ENCODE peak calls at places on chromosomes 16 and 17, in six cellular contexts. One of them, this sample, is unnamed.
A peak's percentile ranks its signal among the peaks of the same experiment; 100 is the strongest.

GRCh38 chr16:88851616-88852015 is 5.1 kb downstream of the GALNS start:
- DNase-seq in body of pancreas: no peak
- DNase-seq in fibroblast of lung: no peak
- DNase-seq in brain microvascular endothelial cell: no peak
- DNase-seq in tibial nerve: no peak
- DNase-seq in mucosa of descending colon: no peak
- DNase-seq in this sample: no peak

GRCh38 chr17:39364236-39365025 is 37.0 kb downstream of the FBXL20 start:
- DNase-seq in fibroblast of lung: no peak
- DNase-seq in mucosa of descending colon: no peak
- DNase-seq in brain microvascular endothelial cell: no peak
- DNase-seq in body of pancreas: no peak
- DNase-seq in tibial nerve: no peak
- DNase-seq in this sample: no peak

GRCh38 chr16:11560701-11561439 is 25.8 kb downstream of the LITAF start:
- DNase-seq in fibroblast of lung: peak; percentile 54
- DNase-seq in tibial nerve: peak; percentile 50
- DNase-seq in brain microvascular endothelial cell: no peak
- DNase-seq in body of pancreas: no peak
- DNase-seq in mucosa of descending colon: peak; percentile 38
- DNase-seq in this sample: peak; percentile 43

GRCh38 chr17:65666869-65667268 is 105.4 kb upstream of the AXIN2 start:
- DNase-seq in brain microvascular endothelial cell: no peak
- DNase-seq in mucosa of descending colon: no peak
- DNase-seq in body of pancreas: no peak
- DNase-seq in tibial nerve: no peak
- DNase-seq in fibroblast of lung: no peak
- DNase-seq in this sample: peak; percentile 27

GRCh38 chr17:36817483-36818048 is 119.7 kb upstream of the LHX1 start:
- DNase-seq in fibroblast of lung: no peak
- DNase-seq in body of pancreas: no peak
- DNase-seq in brain microvascular endothelial cell: no peak
- DNase-seq in tibial nerve: no peak
- DNase-seq in mucosa of descending colon: no peak
- DNase-seq in this sample: no peak

GRCh38 chr16:57284206-57284951 is at the start of gene PLLP:
- DNase-seq in brain microvascular endothelial cell: no peak
- DNase-seq in fibroblast of lung: peak; percentile 13
- DNase-seq in body of pancreas: peak; percentile 71
- DNase-seq in mucosa of descending colon: peak; percentile 68
- DNase-seq in tibial nerve: no peak
- DNase-seq in this sample: no peak

GRCh38 chr17:28394717-28395116 is 11.3 kb downstream of the SLC46A1 start:
- DNase-seq in mucosa of descending colon: no peak
- DNase-seq in body of pancreas: no peak
- DNase-seq in fibroblast of lung: no peak
- DNase-seq in brain microvascular endothelial cell: no peak
- DNase-seq in tibial nerve: no peak
- DNase-seq in this sample: no peak

GRCh38 chr17:43367588-43368242 is 31.1 kb upstream of the ARL4D start:
- DNase-seq in brain microvascular endothelial cell: peak; percentile 79
- DNase-seq in body of pancreas: no peak
- DNase-seq in tibial nerve: no peak
- DNase-seq in mucosa of descending colon: no peak
- DNase-seq in fibroblast of lung: peak; percentile 97
- DNase-seq in this sample: peak; percentile 84

GRCh38 chr16:53159781-53160436 is 105.1 kb downstream of the CHD9 start:
- DNase-seq in body of pancreas: no peak
- DNase-seq in mucosa of descending colon: peak; percentile 60
- DNase-seq in tibial nerve: peak; percentile 39
- DNase-seq in fibroblast of lung: peak; percentile 74
- DNase-seq in brain microvascular endothelial cell: peak; percentile 15
- DNase-seq in this sample: peak; percentile 32

GRCh38 chr17:34499576-34499975 is 79.8 kb upstream of the TMEM132E start:
- DNase-seq in tibial nerve: no peak
- DNase-seq in brain microvascular endothelial cell: peak; percentile 9
- DNase-seq in fibroblast of lung: peak; percentile 9
- DNase-seq in mucosa of descending colon: peak; percentile 38
- DNase-seq in body of pancreas: no peak
- DNase-seq in this sample: peak; percentile 9

GRCh38 chr16:81522141-81522701 is 77.6 kb downstream of the CMIP start:
- DNase-seq in mucosa of descending colon: no peak
- DNase-seq in fibroblast of lung: no peak
- DNase-seq in tibial nerve: no peak
- DNase-seq in brain microvascular endothelial cell: no peak
- DNase-seq in body of pancreas: no peak
- DNase-seq in this sample: no peak

GRCh38 chr17:68310141-68310540 is 18.8 kb downstream of the ARSG start:
- DNase-seq in tibial nerve: no peak
- DNase-seq in brain microvascular endothelial cell: no peak
- DNase-seq in body of pancreas: no peak
- DNase-seq in fibroblast of lung: no peak
- DNase-seq in mucosa of descending colon: no peak
- DNase-seq in this sample: no peak

GRCh38 chr16:80577485-80578280 is 36.9 kb downstream of the DYNLRB2 start:
- DNase-seq in mucosa of descending colon: no peak
- DNase-seq in body of pancreas: peak; percentile 56
- DNase-seq in brain microvascular endothelial cell: no peak
- DNase-seq in fibroblast of lung: no peak
- DNase-seq in tibial nerve: no peak
- DNase-seq in this sample: no peak

GRCh38 chr17:43914451-43914850 is 7.1 kb upstream of the MPP2 start:
- DNase-seq in mucosa of descending colon: no peak
- DNase-seq in fibroblast of lung: no peak
- DNase-seq in tibial nerve: no peak
- DNase-seq in brain microvascular endothelial cell: no peak
- DNase-seq in body of pancreas: no peak
- DNase-seq in this sample: no peak

GRCh38 chr16:1792836-1793577 is 498 bp downstream of the IGFALS start:
- DNase-seq in body of pancreas: no peak
- DNase-seq in fibroblast of lung: no peak
- DNase-seq in tibial nerve: no peak
- DNase-seq in mucosa of descending colon: no peak
- DNase-seq in brain microvascular endothelial cell: no peak
- DNase-seq in this sample: no peak

GRCh38 chr16:77780378-77780837 is 8.0 kb upstream of the VAT1L start:
- DNase-seq in tibial nerve: no peak
- DNase-seq in mucosa of descending colon: no peak
- DNase-seq in fibroblast of lung: peak; percentile 77
- DNase-seq in brain microvascular endothelial cell: peak; percentile 88
- DNase-seq in body of pancreas: no peak
- DNase-seq in this sample: peak; percentile 52

GRCh38 chr16:25064967-25065366 is 46.6 kb upstream of the LCMT1 start:
- DNase-seq in brain microvascular endothelial cell: no peak
- DNase-seq in mucosa of descending colon: no peak
- DNase-seq in tibial nerve: no peak
- DNase-seq in body of pancreas: no peak
- DNase-seq in fibroblast of lung: peak; percentile 6
- DNase-seq in this sample: no peak

GRCh38 chr16:83272201-83272600 is 535.6 kb upstream of the HSBP1 start:
- DNase-seq in fibroblast of lung: no peak
- DNase-seq in tibial nerve: no peak
- DNase-seq in mucosa of descending colon: no peak
- DNase-seq in brain microvascular endothelial cell: peak; percentile 51
- DNase-seq in body of pancreas: no peak
- DNase-seq in this sample: no peak

GRCh38 chr17:81037783-81038733 is 3.1 kb downstream of the BAIAP2 start:
- DNase-seq in tibial nerve: no peak
- DNase-seq in mucosa of descending colon: no peak
- DNase-seq in fibroblast of lung: no peak
- DNase-seq in body of pancreas: peak; percentile 47
- DNase-seq in brain microvascular endothelial cell: no peak
- DNase-seq in this sample: no peak
- TF ChIP-seq CTCF in tibial nerve: no peak
- TF ChIP-seq CTCF in mucosa of descending colon: no peak
- TF ChIP-seq CTCF in fibroblast of lung: no peak
- TF ChIP-seq CTCF in body of pancreas: no peak
- TF ChIP-seq CTCF in brain microvascular endothelial cell: peak; percentile 3
- TF ChIP-seq CTCF in this sample: no peak

DNA sequence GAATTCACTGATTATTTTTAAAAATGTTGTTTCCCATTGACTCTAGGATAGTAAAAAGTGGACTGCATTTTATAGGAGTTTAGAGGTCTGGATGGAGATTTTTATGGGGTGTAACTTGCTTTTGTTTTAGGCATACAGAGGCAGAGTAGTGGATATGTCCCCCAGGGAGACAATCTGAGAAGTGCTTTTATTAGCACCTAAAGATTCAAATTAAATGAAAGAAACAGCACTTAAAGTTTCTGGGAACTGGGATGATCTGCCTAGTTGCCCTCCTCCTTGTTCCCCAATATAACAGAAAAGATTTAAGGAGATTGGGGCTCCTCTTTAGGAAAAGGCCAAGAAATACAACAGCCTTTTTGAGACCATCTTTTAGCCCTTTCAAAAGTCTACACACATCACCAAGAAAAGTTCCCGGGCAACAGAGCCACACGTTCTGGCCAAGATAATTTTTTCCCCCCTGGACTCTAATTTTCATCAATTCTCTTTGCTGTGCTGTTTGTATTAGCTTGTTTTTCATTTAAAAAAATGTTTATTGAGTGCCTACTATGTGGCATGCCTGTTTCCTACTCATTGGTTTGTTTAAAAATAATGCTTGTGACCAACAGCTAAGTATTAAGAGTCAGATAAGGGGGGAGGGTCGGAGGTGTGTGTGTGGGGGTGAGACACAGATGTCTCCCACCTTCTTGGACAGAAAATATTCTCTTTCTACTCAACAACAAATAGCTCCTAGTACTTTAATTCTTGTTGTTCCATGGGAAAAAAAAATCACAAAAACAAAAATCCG is 2.4 kb upstream of the IGF2BP1 start:
- DNase-seq in body of pancreas: no peak
- DNase-seq in mucosa of descending colon: no peak
- DNase-seq in tibial nerve: no peak
- DNase-seq in fibroblast of lung: no peak
- DNase-seq in brain microvascular endothelial cell: no peak
- DNase-seq in this sample: no peak
- H3K4me3 ChIP-seq in body of pancreas: no peak overlapping the region
- H3K4me3 ChIP-seq in mucosa of descending colon: no peak overlapping the region
- H3K4me3 ChIP-seq in tibial nerve: no peak overlapping the region
- H3K4me3 ChIP-seq in fibroblast of lung: peak overlapping the region; percentile 94
- H3K4me3 ChIP-seq in brain microvascular endothelial cell: no peak overlapping the region
- H3K4me3 ChIP-seq in this sample: no peak overlapping the region

DNA sequence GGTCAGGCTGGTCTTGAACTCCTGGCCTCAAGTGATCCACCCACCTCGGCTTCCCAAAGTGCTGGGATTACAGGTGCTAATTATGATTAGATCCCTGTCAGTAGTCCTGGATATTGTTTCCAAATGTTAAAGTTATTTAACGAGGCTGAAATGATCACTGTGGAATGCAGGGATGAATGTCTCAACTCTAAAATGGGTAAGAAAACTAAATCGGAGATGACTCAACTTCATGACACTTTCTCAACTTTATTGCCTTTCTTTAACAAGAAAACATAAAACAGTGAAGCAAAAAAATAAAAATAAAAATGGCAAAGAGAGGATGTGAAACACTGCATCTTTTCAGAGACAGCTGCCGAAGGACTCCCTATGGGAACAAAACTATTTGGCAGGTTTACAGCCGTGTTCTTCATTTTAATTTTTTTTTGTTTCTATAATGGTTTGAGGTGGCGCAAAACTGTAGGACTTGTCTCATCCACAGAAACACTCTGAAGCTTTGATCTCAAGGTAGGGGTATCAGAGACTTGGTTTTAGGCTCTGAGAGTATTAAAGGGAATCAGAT is 382.0 kb downstream of the GRIN2A start:
- DNase-seq in body of pancreas: no peak
- DNase-seq in fibroblast of lung: no peak
- DNase-seq in brain microvascular endothelial cell: no peak
- DNase-seq in mucosa of descending colon: no peak
- DNase-seq in tibial nerve: no peak
- DNase-seq in this sample: no peak
- TF ChIP-seq CTCF in body of pancreas: no peak
- TF ChIP-seq CTCF in fibroblast of lung: no peak
- TF ChIP-seq CTCF in brain microvascular endothelial cell: no peak
- TF ChIP-seq CTCF in mucosa of descending colon: no peak
- TF ChIP-seq CTCF in tibial nerve: no peak
- TF ChIP-seq CTCF in this sample: no peak

GRCh38 chr17:7018331-7018964 is 4.4 kb upstream of the BCL6B start:
- DNase-seq in body of pancreas: no peak
- DNase-seq in brain microvascular endothelial cell: no peak
- DNase-seq in fibroblast of lung: no peak
- DNase-seq in tibial nerve: peak; percentile 52
- DNase-seq in mucosa of descending colon: peak; percentile 31
- DNase-seq in this sample: no peak
- H3K4me3 ChIP-seq in body of pancreas: no peak overlapping the region
- H3K4me3 ChIP-seq in brain microvascular endothelial cell: no peak overlapping the region
- H3K4me3 ChIP-seq in fibroblast of lung: no peak overlapping the region
- H3K4me3 ChIP-seq in tibial nerve: peak overlapping the region; percentile 59
- H3K4me3 ChIP-seq in mucosa of descending colon: no peak overlapping the region
- H3K4me3 ChIP-seq in this sample: no peak overlapping the region

DNA sequence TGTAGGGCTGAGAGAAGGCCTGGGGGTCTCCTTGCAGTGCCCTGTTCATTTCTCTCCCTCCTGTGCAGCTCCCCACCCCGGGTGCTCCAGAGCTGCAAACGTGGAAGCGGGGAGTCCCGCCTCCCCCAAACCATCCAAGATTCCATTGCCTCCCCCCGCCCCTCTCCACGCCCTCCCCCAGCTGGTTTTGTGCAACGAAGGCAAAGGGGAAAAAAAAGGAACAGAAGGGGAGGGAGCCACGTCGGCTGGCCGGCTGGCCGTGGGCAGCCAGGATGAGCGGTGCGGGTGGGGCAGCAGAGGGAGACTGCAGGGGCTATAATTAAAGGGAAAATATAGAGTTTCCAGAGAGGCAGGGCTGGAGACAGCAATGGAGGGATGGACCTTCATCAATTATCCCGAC is 1.7 kb upstream of the COL1A1 start:
- DNase-seq in tibial nerve: no peak
- DNase-seq in body of pancreas: no peak
- DNase-seq in brain microvascular endothelial cell: no peak
- DNase-seq in mucosa of descending colon: no peak
- DNase-seq in fibroblast of lung: peak; percentile 47
- DNase-seq in this sample: no peak
- TF ChIP-seq CTCF in tibial nerve: no peak
- TF ChIP-seq CTCF in body of pancreas: no peak
- TF ChIP-seq CTCF in brain microvascular endothelial cell: peak; percentile 8
- TF ChIP-seq CTCF in mucosa of descending colon: no peak
- TF ChIP-seq CTCF in fibroblast of lung: no peak
- TF ChIP-seq CTCF in this sample: no peak

DNA sequence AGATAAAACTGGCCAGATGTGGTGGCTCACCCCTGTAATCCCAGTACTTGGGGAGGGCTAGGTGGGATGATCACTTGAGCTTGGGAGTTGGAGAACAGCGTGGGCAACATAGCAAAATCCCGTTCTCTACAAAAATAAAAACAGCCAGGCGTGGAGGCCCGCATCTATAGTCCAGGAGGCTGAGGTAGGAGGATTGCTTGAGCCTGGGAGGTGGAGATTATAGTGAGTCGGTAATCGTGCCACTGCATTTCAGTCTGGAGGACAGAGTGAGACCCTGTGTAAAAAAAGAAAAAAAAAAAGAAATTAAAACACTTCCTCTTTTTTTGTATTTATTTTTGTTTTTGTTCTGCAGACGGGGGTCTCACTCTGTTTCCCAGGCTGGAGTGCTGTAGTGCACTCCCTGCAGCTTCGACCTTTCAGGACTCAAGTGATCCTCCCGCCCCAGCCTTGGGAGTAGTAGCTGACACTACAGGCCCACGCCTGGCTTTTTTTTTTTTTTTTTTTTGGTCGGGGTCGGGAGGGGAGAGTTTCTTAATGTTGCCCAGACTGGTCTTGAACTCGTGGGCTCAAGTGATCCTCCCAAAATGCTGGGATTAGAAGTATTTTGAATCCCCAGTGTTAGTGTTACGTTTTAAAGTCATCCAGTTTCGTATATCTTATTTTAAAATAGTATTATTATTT is 1.5 kb downstream of the IST1 start:
- DNase-seq in tibial nerve: no peak
- DNase-seq in brain microvascular endothelial cell: no peak
- DNase-seq in body of pancreas: no peak
- DNase-seq in mucosa of descending colon: no peak
- DNase-seq in fibroblast of lung: no peak
- DNase-seq in this sample: no peak
- H3K4me3 ChIP-seq in tibial nerve: peak overlapping the region; percentile 77
- H3K4me3 ChIP-seq in brain microvascular endothelial cell: peak overlapping the region; percentile 91
- H3K4me3 ChIP-seq in body of pancreas: no peak overlapping the region
- H3K4me3 ChIP-seq in mucosa of descending colon: no peak overlapping the region
- H3K4me3 ChIP-seq in fibroblast of lung: peak overlapping the region; percentile 93
- H3K4me3 ChIP-seq in this sample: peak overlapping the region; percentile 98

This sample was measured in HFF-Myc.